ENCODE peak calls at places on chromosome 12, in four cellular contexts. R, D, J and W are unnamed samples. For H3K4me1, the result is how much of the 10 kb centered on the place peaks cover.

GRCh38 chr12:63967358-63967757 is 122.9 kb downstream of the SRGAP1 start:
- DNase-seq in J (peak), D (no peak), R (peak), W (peak)

GRCh38 chr12:41743835-41744234 is 400.8 kb downstream of the GXYLT1 start:
- DNase-seq in D (no peak), R (peak), J (peak), W (peak)

GRCh38 chr12:83052890-83053541 is 366.3 kb downstream of the TMTC2 start:
- DNase-seq in R (no peak), D (no peak), J (no peak), W (no peak)

GRCh38 chr12:71900091-71900490 is 38.6 kb upstream of the TPH2 start:
- DNase-seq in D (no peak), J (peak), R (peak), W (peak)

GRCh38 chr12:123269980-123270379 is 1.7 kb downstream of the CDK2AP1 start:
- DNase-seq in J (no peak), R (no peak), D (no peak), W (no peak)

GRCh38 chr12:130114952-130115351 is 47.3 kb upstream of the FZD10 start:
- DNase-seq in D (no peak), J (no peak), R (no peak), W (no peak)

GRCh38 chr12:88225776-88226175 is 83.7 kb downstream of the TMTC3 start:
- DNase-seq in J (no peak), R (no peak), D (no peak), W (no peak)

GRCh38 chr12:91387461-91388134 is 205.0 kb upstream of the DCN start:
- DNase-seq in J (no peak), R (no peak), D (no peak), W (no peak)

GRCh38 chr12:75814856-75815754 is 216.5 kb downstream of the PHLDA1 start:
- DNase-seq in D (no peak), R (peak), J (peak), W (peak)

GRCh38 chr12:105733579-105733978 is 403.1 kb downstream of the C12orf75 start:
- DNase-seq in J (no peak), R (no peak), D (no peak), W (no peak)

GRCh38 chr12:81401241-81401640 is 323.4 kb downstream of the ACSS3 start:
- DNase-seq in R (no peak), D (no peak), J (no peak), W (no peak)

GRCh38 chr12:101854747-101855146 is 22.6 kb upstream of the DRAM1 start:
- DNase-seq in D (no peak), J (no peak), R (no peak), W (no peak)

GRCh38 chr12:89960607-89961394 is 252.2 kb upstream of the ATP2B1 start:
- DNase-seq in D (no peak), J (peak), R (no peak), W (peak)

GRCh38 chr12:761276-761675 is 8.9 kb downstream of the WNK1 start:
- DNase-seq in D (no peak), J (peak), R (peak), W (no peak)

GRCh38 chr12:16579041-16579440 is 26.9 kb downstream of the LMO3 start:
- DNase-seq in J (no peak), D (no peak), R (no peak), W (peak)

DNA sequence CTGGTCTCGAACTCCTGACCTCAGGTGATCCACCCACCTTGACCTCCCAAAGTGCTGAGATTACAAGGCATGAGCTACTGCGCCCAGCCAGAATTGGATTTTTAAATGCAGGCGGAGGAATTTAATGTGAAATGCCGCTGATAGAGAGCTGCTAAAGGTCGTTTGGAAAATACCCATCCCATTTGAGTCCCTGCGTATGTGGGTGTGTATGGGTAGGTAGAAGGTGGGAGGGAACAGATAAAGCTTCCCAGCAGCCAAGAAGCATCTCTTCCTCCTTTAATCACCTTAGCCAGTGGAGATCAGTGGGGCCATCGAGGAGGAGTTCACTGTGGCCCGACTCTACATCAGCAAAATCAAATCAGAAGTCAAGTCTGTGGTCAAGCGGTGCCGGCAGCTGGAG is 16.2 kb upstream of the PIP4K2C start:
- DNase-seq in J (no peak), D (no peak), R (no peak), W (no peak)
- H3K4me1 ChIP-seq in J (under half), D (under half), R (under half), W (under half)

GRCh38 chr12:121113057-121113456 is 19.6 kb upstream of the P2RX7 start:
- DNase-seq in J (no peak), R (no peak), D (no peak), W (no peak)
- H2AFZ ChIP-seq in J (no peak), R (no peak), D (no peak), W (no peak)

GRCh38 chr12:116820077-116820656 is 61.1 kb downstream of the HRK start:
- DNase-seq in D (no peak), R (no peak), J (no peak), W (no peak)

GRCh38 chr12:116821291-116821690 is 60.0 kb downstream of the HRK start:
- DNase-seq in R (no peak), J (no peak), D (no peak), W (no peak)

GRCh38 chr12:116818341-116818856 is 62.8 kb downstream of the HRK start:
- DNase-seq in R (peak), J (peak), D (no peak), W (peak)

GRCh38 chr12:116813271-116814041 is 67.8 kb downstream of the HRK start:
- DNase-seq in J (no peak), D (no peak), R (peak), W (peak)

GRCh38 chr12:116818948-116819832 is 62.1 kb downstream of the HRK start:
- DNase-seq in R (peak), J (peak), D (peak), W (peak)
- H3K4me2 ChIP-seq in R (peak), J (peak), D (peak), W (peak)

GRCh38 chr12:12540261-12541013 is 22.2 kb downstream of the DUSP16 start:
- DNase-seq in R (no peak), J (no peak), D (no peak), W (no peak)

GRCh38 chr12:12543959-12544358 is 18.7 kb downstream of the DUSP16 start:
- DNase-seq in J (no peak), R (no peak), D (no peak), W (no peak)

GRCh38 chr12:12542286-12542685 is 20.4 kb downstream of the DUSP16 start:
- DNase-seq in D (no peak), J (no peak), R (no peak), W (no peak)

GRCh38 chr12:12542964-12543363 is 19.7 kb downstream of the DUSP16 start:
- DNase-seq in D (no peak), J (no peak), R (no peak), W (no peak)

DNA sequence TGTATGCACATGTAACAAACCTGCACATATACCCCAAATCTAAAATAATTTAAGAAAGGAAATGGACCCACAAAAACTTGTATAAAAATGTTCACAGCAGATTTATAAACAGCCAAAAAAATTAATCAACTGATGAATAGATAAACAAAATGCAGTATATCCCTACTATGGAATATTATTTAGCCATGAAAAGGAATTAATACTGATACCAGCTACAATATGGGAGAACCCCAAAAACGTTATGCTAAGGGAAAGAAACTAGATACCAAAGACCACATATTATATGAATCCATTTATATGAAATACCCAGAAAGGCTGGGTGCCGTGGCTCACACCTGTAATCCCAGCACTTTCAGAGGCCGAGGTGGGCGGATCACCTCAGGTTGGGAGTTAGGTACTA is 20.9 kb downstream of the DUSP16 start:
- DNase-seq in J (no peak), R (no peak), D (no peak), W (no peak)
- H3K4me1 ChIP-seq in J (under half), R (under half), D (under half), W (under half)

GRCh38 chr12:107399061-107399460 is 286.5 kb upstream of the PWP1 start:
- DNase-seq in D (peak), R (peak), J (peak), W (peak)

GRCh38 chr12:107395817-107396216 is 289.8 kb upstream of the PWP1 start:
- DNase-seq in J (no peak), D (no peak), R (no peak), W (no peak)

GRCh38 chr12:107398101-107398500 is 287.5 kb upstream of the PWP1 start:
- DNase-seq in D (no peak), R (peak), J (no peak), W (no peak)

GRCh38 chr12:107394693-107395092 is 290.9 kb upstream of the PWP1 start:
- DNase-seq in R (no peak), J (no peak), D (no peak), W (no peak)

GRCh38 chr12:107396991-107397390 is 288.6 kb upstream of the PWP1 start:
- DNase-seq in D (no peak), J (peak), R (no peak), W (no peak)
- H2AFZ ChIP-seq in D (no peak), J (no peak), R (no peak), W (no peak)

GRCh38 chr12:46497739-46498138 is 125.2 kb upstream of the SLC38A2 start:
- DNase-seq in J (no peak), D (no peak), R (no peak), W (no peak)

GRCh38 chr12:46500673-46501072 is 128.1 kb upstream of the SLC38A2 start:
- DNase-seq in D (no peak), J (no peak), R (no peak), W (no peak)

GRCh38 chr12:46503637-46504036 is 131.1 kb upstream of the SLC38A2 start:
- DNase-seq in R (no peak), D (no peak), J (no peak), W (no peak)

GRCh38 chr12:46499226-46499625 is 126.7 kb upstream of the SLC38A2 start:
- DNase-seq in R (peak), D (no peak), J (no peak), W (peak)

GRCh38 chr12:46499901-46500300 is 127.3 kb upstream of the SLC38A2 start:
- DNase-seq in J (no peak), D (no peak), R (no peak), W (no peak)
- H3K4me2 ChIP-seq in J (no peak), D (no peak), R (no peak), W (no peak)

GRCh38 chr12:11757095-11757494 is 107.6 kb downstream of the ETV6 start:
- DNase-seq in J (no peak), D (no peak), R (no peak), W (no peak)
- H3K4me1 ChIP-seq in J (under half), D (under half), R (under half), W (under half)

GRCh38 chr12:95204141-95204866 is 13.0 kb downstream of the FGD6 start:
- DNase-seq in J (peak), R (peak), D (no peak), W (peak)
- H2AFZ ChIP-seq in J (peak), R (peak), D (no peak), W (peak)

GRCh38 chr12:4540170-4540569 is 1.5 kb downstream of the RAD51AP1 start:
- DNase-seq in D (no peak), R (no peak), J (no peak), W (no peak)

GRCh38 chr12:4535092-4535491 is 3.6 kb upstream of the RAD51AP1 start:
- DNase-seq in R (no peak), D (no peak), J (no peak), W (no peak)

GRCh38 chr12:4538207-4539160 is at the start of gene RAD51AP1:
- DNase-seq in R (peak), D (peak), J (peak), W (peak)

GRCh38 chr12:4539167-4539870 is 629 bp downstream of the RAD51AP1 start:
- DNase-seq in R (no peak), D (no peak), J (peak), W (no peak)

GRCh38 chr12:4535871-4536270 is 2.8 kb upstream of the RAD51AP1 start:
- DNase-seq in D (no peak), R (no peak), J (no peak), W (no peak)
- H3K4me2 ChIP-seq in D (no peak), R (no peak), J (no peak), W (no peak)

GRCh38 chr12:6374028-6374780 is 1.2 kb downstream of the SCNN1A start:
- DNase-seq in R (no peak), J (no peak), D (no peak), W (no peak)
- H3K4me1 ChIP-seq in R (under half), J (under half), D (half or more), W (under half)